ENCODE peak calls at places on chromosomes 5 and 9, in four cellular contexts. Q is HepG2, A is A549, Z is K562. J is an unnamed sample.

GRCh38 chr9:127930298-127931091 is at the start of gene PIP5KL1:
- DNase-seq in Z (peak; percentile 94), A (peak; percentile 89), Q (peak; percentile 67), J (peak; percentile 95)

GRCh38 chr5:100421360-100421759 is 113.8 kb upstream of the FAM174A start:
- DNase-seq in Q (no peak), Z (no peak), A (no peak), J (no peak)

GRCh38 chr9:124489222-124489621 is 18.0 kb downstream of the NR5A1 start:
- DNase-seq in Z (no peak), A (no peak), Q (no peak), J (no peak)

GRCh38 chr9:135992486-135993408 is 31.6 kb upstream of the UBAC1 start:
- DNase-seq in A (peak; percentile 70), Q (peak; percentile 81), Z (peak; percentile 63), J (peak; percentile 71)

GRCh38 chr5:16666861-16667481 is 50.2 kb upstream of the RETREG1 start:
- DNase-seq in Q (peak; percentile 7), Z (no peak), A (no peak), J (no peak)

GRCh38 chr5:107469485-107469884 is 201.3 kb downstream of the EFNA5 start:
- DNase-seq in Z (no peak), Q (no peak), A (peak; percentile 95), J (no peak)

GRCh38 chr9:135521608-135522095 is 412 bp downstream of the LCN1 start:
- DNase-seq in Q (no peak), Z (no peak), A (no peak), J (no peak)

GRCh38 chr5:68348447-68349222 is 133.1 kb downstream of the PIK3R1 start:
- DNase-seq in A (no peak), Q (no peak), Z (no peak), J (no peak)

GRCh38 chr9:75640250-75640649 is 250.2 kb upstream of the PCSK5 start:
- DNase-seq in A (no peak), Q (no peak), Z (no peak), J (no peak)

GRCh38 chr5:133930824-133931111 is 37.7 kb downstream of the C5orf15 start:
- DNase-seq in Z (no peak), A (no peak), Q (no peak), J (no peak)

GRCh38 chr5:135205616-135206349 is 171.8 kb upstream of the PITX1 start:
- DNase-seq in Q (no peak), Z (no peak), A (no peak), J (no peak)

GRCh38 chr5:7410936-7411511 is 15.1 kb downstream of the ADCY2 start:
- DNase-seq in Q (no peak), Z (no peak), A (no peak), J (no peak)

GRCh38 chr9:35705836-35706430 is 16.2 kb upstream of the TPM2 start:
- DNase-seq in Q (no peak), A (no peak), Z (no peak), J (no peak)

GRCh38 chr5:80654054-80654390 is 430 bp upstream of the MSH3 start:
- DNase-seq in Q (peak; percentile 20), A (peak; percentile 6), Z (peak; percentile 41), J (no peak)

GRCh38 chr5:147226512-147226911 is 8.3 kb upstream of the STK32A start:
- DNase-seq in Q (no peak), A (no peak), Z (no peak), J (no peak)

GRCh38 chr9:97786341-97786740 is 66.7 kb upstream of the FOXE1 start:
- DNase-seq in Z (no peak), Q (no peak), A (peak; percentile 35), J (no peak)

GRCh38 chr5:15522141-15522540 is 22.2 kb downstream of the FBXL7 start:
- DNase-seq in Z (no peak), A (no peak), Q (no peak), J (no peak)

GRCh38 chr9:132857601-132858342 is 20.3 kb downstream of the AK8 start:
- DNase-seq in A (no peak), Q (no peak), Z (peak; percentile 41), J (peak; percentile 30)
- TF ChIP-seq NR3C1 in A (no peak), Q (no peak), Z (no peak), J (no peak)

GRCh38 chr9:126532951-126533910 is 80.5 kb upstream of the LMX1B start:
- DNase-seq in A (no peak), Z (no peak), Q (no peak), J (no peak)

GRCh38 chr9:126531591-126531990 is 82.1 kb upstream of the LMX1B start:
- DNase-seq in Z (no peak), A (no peak), Q (no peak), J (no peak)

GRCh38 chr9:126531035-126531571 is 82.6 kb upstream of the LMX1B start:
- DNase-seq in Z (no peak), A (no peak), Q (no peak), J (no peak)

GRCh38 chr9:126532489-126532888 is 81.2 kb upstream of the LMX1B start:
- DNase-seq in Q (no peak), Z (no peak), A (no peak), J (no peak)

DNA sequence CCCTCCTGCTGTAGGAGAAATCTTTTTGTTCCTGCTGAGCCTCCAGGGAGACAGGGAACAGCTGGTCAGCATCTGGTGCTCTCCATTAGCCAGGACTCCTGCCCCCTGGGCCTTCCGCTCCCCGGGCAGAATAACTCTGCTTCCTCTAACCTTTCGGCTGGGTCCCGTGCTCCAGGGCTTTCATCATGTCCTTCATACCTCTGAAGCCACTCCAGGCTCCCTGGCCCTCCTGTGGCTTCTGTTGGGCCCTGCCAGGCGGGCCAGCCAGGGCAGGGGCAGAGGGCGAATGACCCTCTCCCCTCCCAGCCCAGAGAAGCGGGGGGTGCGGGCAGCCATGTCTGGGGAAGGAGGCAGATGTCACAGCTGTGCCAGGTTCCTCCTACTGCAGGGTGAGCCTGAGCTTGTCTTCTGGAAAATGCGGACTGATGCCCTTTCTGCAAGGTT is 81.7 kb upstream of the LMX1B start:
- DNase-seq in Z (no peak), A (no peak), Q (no peak), J (no peak)
- TF ChIP-seq NR3C1 in Z (no peak), A (no peak), Q (no peak), J (no peak)

GRCh38 chr9:131607591-131607990 is 62.3 kb downstream of the PRRT1B start:
- DNase-seq in A (no peak), Q (no peak), Z (no peak), J (no peak)

GRCh38 chr9:131609116-131609830 is 64.0 kb downstream of the PRRT1B start:
- DNase-seq in Q (no peak), Z (no peak), A (no peak), J (no peak)

GRCh38 chr9:131606896-131607567 is 61.7 kb downstream of the PRRT1B start:
- DNase-seq in Q (peak; percentile 53), A (peak; percentile 20), Z (no peak), J (no peak)

GRCh38 chr9:131610231-131610761 is 65.0 kb downstream of the PRRT1B start:
- DNase-seq in Q (no peak), A (no peak), Z (no peak), J (no peak)

GRCh38 chr9:131608469-131609115 is 63.3 kb downstream of the PRRT1B start:
- DNase-seq in Q (peak; percentile 75), A (peak; percentile 67), Z (no peak), J (peak; percentile 64)
- TF ChIP-seq NR3C1 in Q (no peak), A (no peak), Z (no peak), J (no peak)

GRCh38 chr9:18268381-18268780 is 205.6 kb upstream of the ADAMTSL1 start:
- DNase-seq in A (no peak), Z (no peak), Q (no peak), J (no peak)
- TF ChIP-seq NR3C1 in A (no peak), Z (no peak), Q (no peak), J (no peak)

DNA sequence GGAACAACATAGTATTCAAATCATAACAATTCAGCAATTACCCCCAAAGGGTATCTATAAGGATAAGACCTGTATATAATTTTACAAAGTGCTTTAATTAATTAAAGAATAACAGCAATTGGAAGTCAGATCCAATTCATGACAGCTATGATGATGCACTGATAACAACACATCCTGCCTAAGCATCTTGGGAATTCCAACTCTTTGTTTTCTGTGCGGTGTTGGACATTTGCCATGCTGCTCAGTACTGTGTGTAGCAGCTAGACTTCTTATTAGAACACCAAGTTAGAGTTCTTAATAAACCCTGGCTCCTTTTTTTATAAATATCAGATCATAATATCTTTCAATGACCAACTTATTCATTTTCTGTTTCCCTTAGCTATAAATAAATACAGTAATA is 209.0 kb downstream of the SEC61B start:
- DNase-seq in Z (no peak), Q (no peak), A (no peak), J (no peak)
- TF ChIP-seq NR3C1 in Z (no peak), Q (no peak), A (no peak), J (no peak)

GRCh38 chr9:71646131-71646530 is 122.2 kb downstream of the CEMIP2 start:
- DNase-seq in Z (no peak), Q (no peak), A (no peak), J (no peak)

GRCh38 chr9:71644819-71645362 is 123.4 kb downstream of the CEMIP2 start:
- DNase-seq in A (no peak), Q (no peak), Z (no peak), J (no peak)

GRCh38 chr9:71648453-71648852 is 119.9 kb downstream of the CEMIP2 start:
- DNase-seq in Q (no peak), Z (no peak), A (no peak), J (no peak)

GRCh38 chr9:71643330-71643729 is 125.0 kb downstream of the CEMIP2 start:
- DNase-seq in A (no peak), Q (no peak), Z (no peak), J (no peak)

DNA sequence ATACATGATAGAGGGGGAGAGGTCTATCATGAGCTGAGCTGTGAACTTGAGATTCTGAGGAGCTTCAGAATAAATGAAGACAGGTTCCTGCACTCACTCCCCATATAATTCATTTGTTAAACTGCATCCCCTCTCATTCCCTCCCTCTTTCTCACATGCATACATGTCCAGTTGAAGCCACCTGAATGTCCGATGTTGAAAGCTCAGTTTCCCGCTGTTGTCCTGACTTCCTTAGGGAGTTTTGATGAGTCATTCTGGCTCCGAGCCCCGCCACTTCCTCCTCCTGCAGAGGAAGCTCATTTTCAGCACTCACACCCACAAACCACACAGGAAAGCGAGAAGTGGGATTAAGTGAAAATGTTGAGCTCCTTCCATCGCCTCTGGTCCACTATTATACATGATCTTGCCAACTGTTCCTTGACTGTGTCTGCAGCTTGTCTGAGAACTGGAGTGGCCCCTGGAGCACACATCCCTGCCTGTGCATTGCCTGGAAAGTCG is 121.2 kb downstream of the CEMIP2 start:
- DNase-seq in Z (peak; percentile 51), Q (no peak), A (peak; percentile 45), J (no peak)
- TF ChIP-seq NR3C1 in Z (no peak), Q (no peak), A (no peak), J (no peak)

DNA sequence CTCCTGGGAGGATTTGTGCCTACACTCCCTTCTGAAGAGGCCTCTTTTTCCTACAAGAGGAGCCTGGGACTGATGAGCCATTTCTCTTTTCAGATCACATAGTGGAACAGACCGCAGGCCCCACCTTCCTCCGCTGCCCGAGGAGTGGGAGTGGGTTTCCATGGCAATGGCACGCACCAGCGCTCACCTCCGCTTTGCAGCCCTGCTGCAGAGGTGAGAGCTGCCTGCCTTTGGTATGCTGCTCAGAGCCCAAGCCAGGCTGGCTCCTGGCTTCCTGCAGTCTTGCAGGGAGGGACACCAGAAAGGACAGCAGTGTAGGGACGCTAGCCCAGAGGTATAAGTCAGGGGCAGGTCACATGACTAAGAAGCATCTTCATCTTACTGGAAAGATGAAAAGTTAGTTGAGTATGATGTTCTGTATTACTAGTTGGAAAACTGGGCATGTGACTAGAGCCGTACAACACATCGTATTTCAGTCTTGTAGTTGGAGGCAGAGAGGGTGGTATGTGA is 12.4 kb downstream of the PTTG1 start:
- DNase-seq in Q (peak; percentile 46), A (no peak), Z (no peak), J (peak; percentile 37)
- TF ChIP-seq NR3C1 in Q (no peak), A (no peak), Z (no peak), J (no peak)

J was measured in WTC11.